ENCODE peak calls at places on chromosome 6, in five cellular contexts. M, U, O, T and F are unnamed samples.

GRCh38 chr6:89530982-89531381 is 98.0 kb downstream of the ANKRD6 start:
- ATAC-seq in O (no peak), T (no peak), M (no peak), U (no peak), F (no peak)

GRCh38 chr6:169800668-169801395 is 49.4 kb downstream of the ERMARD start:
- ATAC-seq in M (peak), U (peak), T (peak), O (peak), F (peak)

GRCh38 chr6:12543953-12544352 is 172.6 kb upstream of the PHACTR1 start:
- ATAC-seq in T (no peak), O (no peak), U (no peak), M (no peak), F (no peak)

GRCh38 chr6:51866001-51866400 is 221.4 kb downstream of the PKHD1 start:
- ATAC-seq in T (no peak), M (no peak), U (no peak), O (no peak), F (no peak)

GRCh38 chr6:140548379-140548778 is 1173.9 kb upstream of the CITED2 start:
- ATAC-seq in T (no peak), M (no peak), U (no peak), O (no peak), F (no peak)

GRCh38 chr6:155143610-155144106 is 120.2 kb upstream of the CLDN20 start:
- ATAC-seq in T (peak), M (no peak), U (no peak), O (no peak), F (no peak)

GRCh38 chr6:154835307-154835706 is 102.1 kb downstream of the SCAF8 start:
- ATAC-seq in T (no peak), U (no peak), M (no peak), O (no peak), F (no peak)

GRCh38 chr6:69917834-69918233 is 51.5 kb downstream of the COL19A1 start:
- ATAC-seq in U (no peak), O (no peak), M (peak), T (no peak), F (no peak)

GRCh38 chr6:3356824-3357420 is 98.2 kb downstream of the PSMG4 start:
- ATAC-seq in O (no peak), M (no peak), U (peak), T (no peak), F (no peak)

GRCh38 chr6:1908784-1909183 is 299.1 kb downstream of the FOXC1 start:
- ATAC-seq in M (no peak), U (no peak), O (no peak), T (peak), F (no peak)

GRCh38 chr6:3009930-3010329 is 10.2 kb downstream of the NQO2 start:
- ATAC-seq in M (no peak), T (peak), U (no peak), O (no peak), F (no peak)

GRCh38 chr6:56235245-56235644 is 12.1 kb downstream of the COL21A1 start:
- ATAC-seq in M (no peak), T (no peak), O (no peak), U (no peak), F (peak)

GRCh38 chr6:96002912-96003311 is 12.9 kb upstream of the FUT9 start:
- ATAC-seq in U (peak), M (no peak), O (no peak), T (no peak), F (no peak)

GRCh38 chr6:100633096-100633766 is 168.5 kb upstream of the SIM1 start:
- ATAC-seq in M (peak), T (no peak), U (no peak), O (peak), F (no peak)

GRCh38 chr6:109714611-109715010 is 23.5 kb downstream of the FIG4 start:
- ATAC-seq in T (no peak), U (no peak), M (no peak), O (no peak), F (no peak)

GRCh38 chr6:13425270-13425905 is 62.0 kb downstream of the GFOD1 start:
- ATAC-seq in M (no peak), O (no peak), U (no peak), T (no peak), F (peak)

GRCh38 chr6:142878407-142878806 is 66.6 kb downstream of the HIVEP2 start:
- ATAC-seq in T (no peak), O (no peak), M (no peak), U (no peak), F (peak)

DNA sequence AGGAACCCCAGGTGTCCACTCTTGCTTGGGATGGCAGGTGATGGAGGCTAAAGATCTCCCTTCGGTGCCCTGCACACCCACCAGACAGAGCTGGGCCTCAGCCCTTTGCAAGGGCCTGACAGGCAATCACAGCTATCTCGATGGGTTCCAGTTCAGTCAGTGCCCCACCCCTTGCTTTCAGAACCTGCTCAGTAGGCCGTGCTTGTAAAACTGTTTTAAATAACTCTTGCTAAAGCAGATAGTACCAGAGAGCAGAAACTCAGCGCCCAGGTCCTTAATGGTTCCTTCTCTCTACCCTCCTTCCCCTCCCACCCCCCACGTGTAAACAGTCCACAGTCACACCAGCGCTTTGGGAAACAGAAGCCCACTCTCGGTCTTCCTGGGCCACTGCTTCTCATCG is 39.2 kb downstream of the C6orf132 start:
- ATAC-seq in O (no peak), T (no peak), M (no peak), U (no peak), F (no peak)
- TF ChIP-seq POLR2AphosphoS5 in O (no peak), T (no peak), M (no peak), U (no peak), F (no peak)

GRCh38 chr6:156687875-156688549 is 89.2 kb upstream of the ARID1B start:
- ATAC-seq in U (no peak), T (peak), M (peak), O (peak), F (no peak)

GRCh38 chr6:156685823-156686428 is 91.3 kb upstream of the ARID1B start:
- ATAC-seq in U (no peak), M (no peak), T (no peak), O (peak), F (no peak)

GRCh38 chr6:156686940-156687874 is 90.0 kb upstream of the ARID1B start:
- ATAC-seq in T (peak), O (peak), U (peak), M (peak), F (peak)

GRCh38 chr6:156689656-156690055 is 87.5 kb upstream of the ARID1B start:
- ATAC-seq in T (no peak), M (no peak), U (no peak), O (no peak), F (no peak)

DNA sequence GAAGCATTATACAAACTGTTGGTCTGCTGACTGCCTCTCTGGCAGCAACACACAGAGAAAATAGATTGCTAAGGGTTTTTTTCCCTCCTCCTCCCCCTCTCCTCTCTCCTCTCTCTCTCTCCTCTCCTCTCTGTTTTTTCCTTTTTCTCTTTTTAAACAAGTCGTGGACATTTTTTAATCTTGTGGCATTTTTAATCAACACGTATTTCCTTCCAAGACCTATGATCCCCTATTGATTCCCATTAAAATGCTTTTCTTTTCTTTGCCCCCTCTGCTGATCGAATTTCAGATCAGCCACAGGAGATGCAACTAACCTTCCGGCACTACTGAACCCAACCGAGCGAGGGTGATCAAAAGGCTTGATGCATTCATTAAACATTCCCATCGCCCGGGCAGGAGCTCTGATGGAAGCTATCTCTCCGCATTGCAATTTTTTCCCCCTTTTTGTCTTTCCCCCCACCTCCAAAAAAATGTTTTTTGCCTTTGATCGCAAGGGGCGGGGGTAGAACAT is 90.7 kb upstream of the ARID1B start:
- ATAC-seq in T (peak), O (peak), U (peak), M (peak), F (peak)
- TF ChIP-seq POLR2AphosphoS5 in T (no peak), O (no peak), U (no peak), M (no peak), F (no peak)

GRCh38 chr6:26087284-26088115 is at the start of gene HFE:
- ATAC-seq in M (peak), U (peak), T (peak), O (peak), F (peak)
- TF ChIP-seq POLR2AphosphoS5 in M (peak), U (no peak), T (peak), O (no peak), F (peak)

DNA sequence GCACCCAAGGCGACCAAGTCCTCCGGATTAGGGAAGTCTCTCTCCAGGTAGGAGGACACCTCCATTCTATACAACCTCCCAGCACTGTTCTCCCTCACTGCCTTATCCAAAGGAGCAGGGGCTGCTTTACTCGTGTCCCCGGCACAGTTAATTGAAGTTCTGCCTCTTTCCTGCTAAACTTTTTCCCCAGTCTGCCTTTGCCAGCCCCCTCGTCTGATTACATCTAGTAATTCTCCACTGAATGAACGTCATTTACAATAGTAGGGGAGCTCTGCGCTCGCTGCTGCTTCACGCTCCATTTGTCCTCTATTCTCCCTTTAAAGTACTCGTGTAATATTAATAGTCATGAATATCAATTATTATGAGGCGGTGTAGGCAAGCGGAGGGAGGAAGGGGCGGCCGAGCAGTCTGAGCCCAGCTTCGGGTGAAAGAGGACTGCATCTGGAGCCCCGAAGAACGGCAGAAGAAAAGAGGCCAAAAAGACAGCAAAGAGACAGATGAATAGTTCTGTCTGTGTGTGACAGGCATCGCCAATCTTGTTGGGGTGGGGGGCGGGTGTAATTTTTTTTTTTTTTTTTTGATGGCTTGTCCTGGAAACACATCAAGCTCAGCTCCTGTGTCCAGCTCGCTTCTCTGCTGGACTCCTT is 2.9 kb downstream of the TFAP2B start:
- ATAC-seq in O (no peak), T (peak), M (no peak), U (no peak), F (no peak)
- TF ChIP-seq POLR2AphosphoS5 in O (no peak), T (no peak), M (no peak), U (no peak), F (no peak)